ENCODE peak calls at places on chromosomes 7 and 10, in six cellular contexts. L, I, N, R, E and U are unnamed samples.

GRCh38 chr7:85525661-85526060 is 338.8 kb upstream of the SEMA3D start:
- DNase-seq in L (no peak), I (no peak), N (no peak), R (peak; percentile 51), E (no peak), U (no peak)

GRCh38 chr7:44637788-44638594 is 31.6 kb downstream of the OGDH start:
- DNase-seq in L (peak; percentile 93), I (no peak), N (peak; percentile 95), R (peak; percentile 89), E (peak; percentile 89), U (peak; percentile 86)

GRCh38 chr7:22845221-22845844 is 22.7 kb upstream of the TOMM7 start:
- DNase-seq in L (peak; percentile 93), I (no peak), N (peak; percentile 45), R (no peak), E (no peak), U (no peak)

GRCh38 chr7:50826371-50827172 is 43.9 kb upstream of the GRB10 start:
- DNase-seq in L (peak; percentile 91), I (no peak), N (peak; percentile 95), R (peak; percentile 87), E (peak; percentile 96), U (no peak)

GRCh38 chr10:61732635-61733278 is 70.0 kb downstream of the CABCOCO1 start:
- DNase-seq in L (no peak), I (no peak), N (no peak), R (no peak), E (peak; percentile 32), U (no peak)

GRCh38 chr10:103759100-103759781 is 96.1 kb downstream of the SH3PXD2A start:
- DNase-seq in L (peak; percentile 84), I (peak; percentile 43), N (peak; percentile 76), R (peak; percentile 91), E (peak; percentile 52), U (peak; percentile 85)

GRCh38 chr10:93224005-93224779 is 150.5 kb downstream of the CYP26A1 start:
- DNase-seq in L (no peak), I (no peak), N (no peak), R (no peak), E (peak; percentile 7), U (no peak)

GRCh38 chr10:75403144-75404022 is 1.8 kb upstream of the ZNF503 start:
- DNase-seq in L (no peak), I (no peak), N (peak; percentile 48), R (no peak), E (peak; percentile 65), U (peak; percentile 97)

GRCh38 chr7:150787321-150788281 is 12.6 kb downstream of the TMEM176B start:
- DNase-seq in L (no peak), I (no peak), N (no peak), R (no peak), E (no peak), U (no peak)

GRCh38 chr10:44831581-44831980 is 79.6 kb upstream of the TMEM72 start:
- DNase-seq in L (no peak), I (no peak), N (no peak), R (no peak), E (no peak), U (no peak)

GRCh38 chr7:115271332-115272235 is 349.7 kb downstream of the MDFIC start:
- DNase-seq in L (peak; percentile 96), I (no peak), N (no peak), R (peak; percentile 89), E (no peak), U (peak; percentile 58)

GRCh38 chr7:151385626-151386300 is 24.1 kb downstream of the WDR86 start:
- DNase-seq in L (no peak), I (no peak), N (no peak), R (no peak), E (no peak), U (peak; percentile 86)

GRCh38 chr7:87398441-87398840 is 53.0 kb downstream of the CROT start:
- DNase-seq in L (peak; percentile 80), I (no peak), N (peak; percentile 41), R (peak; percentile 79), E (peak; percentile 73), U (no peak)

GRCh38 chr10:118957141-118957825 is 72.2 kb upstream of the NANOS1 start:
- DNase-seq in L (no peak), I (no peak), N (no peak), R (no peak), E (no peak), U (no peak)

GRCh38 chr10:29324220-29324831 is 35.5 kb downstream of the LYZL1 start:
- DNase-seq in L (peak; percentile 77), I (no peak), N (no peak), R (peak; percentile 41), E (no peak), U (peak; percentile 51)

GRCh38 chr10:80458263-80458625 is 4.1 kb downstream of the TSPAN14 start:
- DNase-seq in L (no peak), I (no peak), N (no peak), R (no peak), E (no peak), U (peak; percentile 63)

GRCh38 chr10:29163746-29164145 is 125.1 kb upstream of the LYZL1 start:
- DNase-seq in L (peak; percentile 53), I (no peak), N (peak; percentile 97), R (peak; percentile 78), E (peak; percentile 63), U (no peak)

GRCh38 chr10:116985611-116986010 is 19.4 kb downstream of the SHTN1 start:
- DNase-seq in L (peak; percentile 31), I (no peak), N (peak; percentile 8), R (peak; percentile 53), E (peak; percentile 9), U (no peak)

GRCh38 chr10:73110345-73110849 is at the start of gene NUDT13:
- DNase-seq in L (peak; percentile 66), I (no peak), N (peak; percentile 83), R (peak; percentile 73), E (peak; percentile 72), U (peak; percentile 95)

GRCh38 chr7:1706721-1707613 is 36.9 kb downstream of the ELFN1 start:
- DNase-seq in L (no peak), I (no peak), N (no peak), R (no peak), E (no peak), U (peak; percentile 77)

GRCh38 chr7:73706122-73707044 is 13.1 kb downstream of the STX1A start:
- DNase-seq in L (peak; percentile 61), I (no peak), N (no peak), R (peak; percentile 52), E (peak; percentile 88), U (peak; percentile 95)

GRCh38 chr7:108324053-108325038 is 131.9 kb downstream of the NRCAM start:
- DNase-seq in L (no peak), I (no peak), N (no peak), R (no peak), E (no peak), U (no peak)

DNA sequence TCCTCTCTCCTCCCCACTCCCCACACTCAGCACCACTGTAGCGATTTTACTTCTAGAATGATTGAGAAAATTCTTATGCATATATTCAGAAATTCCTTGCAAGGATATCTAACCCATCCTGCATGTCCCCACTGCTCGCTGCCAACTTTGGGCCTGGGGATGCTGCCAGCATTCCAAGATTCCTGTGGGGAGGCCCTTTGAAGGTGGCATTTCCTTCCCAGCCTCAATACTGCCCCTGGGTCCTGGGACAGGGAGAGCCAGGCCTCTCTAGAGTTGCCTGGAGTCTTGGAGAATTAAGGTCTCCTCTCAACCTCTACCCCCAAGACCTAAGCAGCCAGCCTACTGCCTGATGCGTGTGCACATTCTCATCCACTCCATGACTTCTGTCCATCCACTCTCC is 303.5 kb downstream of the NEBL start:
- DNase-seq in L (peak; percentile 68), I (no peak), N (no peak), R (no peak), E (no peak), U (peak; percentile 22)
- H2AFZ ChIP-seq in L (peak overlapping the region; percentile 55), I (no peak overlapping the region), N (no peak overlapping the region), R (no peak overlapping the region), E (no peak overlapping the region), U (no peak overlapping the region)

GRCh38 chr10:125567529-125567928 is 115.4 kb downstream of the TEX36 start:
- DNase-seq in L (no peak), I (no peak), N (no peak), R (no peak), E (no peak), U (no peak)

GRCh38 chr10:125562737-125563136 is 120.2 kb downstream of the TEX36 start:
- DNase-seq in L (no peak), I (no peak), N (no peak), R (no peak), E (no peak), U (no peak)

GRCh38 chr10:125564570-125564969 is 118.4 kb downstream of the TEX36 start:
- DNase-seq in L (no peak), I (no peak), N (no peak), R (no peak), E (no peak), U (no peak)

DNA sequence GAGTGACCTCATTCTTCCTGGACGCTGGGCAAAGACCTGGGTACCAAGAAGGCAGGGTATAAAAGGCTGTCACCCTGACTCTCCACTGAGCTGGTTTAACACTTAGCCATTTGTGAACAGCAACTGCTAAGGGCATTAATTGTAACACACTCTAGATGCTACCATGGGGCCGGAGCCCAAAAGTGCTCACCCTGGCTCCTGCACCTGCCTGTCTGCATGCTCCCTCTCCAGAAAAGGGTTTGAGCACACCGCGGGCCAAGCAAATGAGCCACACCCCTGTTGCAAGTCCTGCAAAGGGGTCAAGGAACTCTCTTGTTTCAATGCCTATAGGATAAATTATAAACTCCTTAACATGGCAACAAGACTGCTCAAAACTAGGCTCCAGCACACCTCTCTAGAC is 114.8 kb downstream of the TEX36 start:
- DNase-seq in L (no peak), I (no peak), N (no peak), R (no peak), E (no peak), U (no peak)
- H3K27ac ChIP-seq in L (no peak overlapping the region), I (no peak overlapping the region), N (no peak overlapping the region), R (no peak overlapping the region), E (no peak overlapping the region), U (no peak overlapping the region)

DNA sequence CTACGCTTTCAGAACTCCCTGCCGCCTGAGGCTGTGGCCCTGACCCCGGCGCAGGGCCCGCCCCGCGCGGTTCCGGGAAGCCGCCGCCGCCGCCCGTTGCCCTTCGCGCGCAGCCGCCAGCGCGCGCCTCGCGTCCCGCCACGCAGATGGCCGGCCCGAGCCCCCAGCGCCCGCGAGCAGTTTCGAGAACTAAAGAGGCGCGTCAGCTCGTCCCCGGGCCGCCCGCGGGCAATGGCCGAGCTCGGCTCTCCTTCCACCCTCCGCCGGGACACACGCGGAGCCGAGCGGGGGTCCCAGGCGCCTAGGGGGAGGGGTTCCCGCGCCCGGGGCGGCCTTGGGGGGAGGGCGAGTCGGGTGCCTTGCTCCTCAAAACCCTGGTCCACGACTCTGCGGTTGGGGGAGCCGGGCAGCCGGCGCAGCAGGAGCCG is 1.8 kb downstream of the HNRNPF start:
- DNase-seq in L (peak; percentile 22), I (peak; percentile 73), N (peak; percentile 44), R (peak; percentile 36), E (peak; percentile 51), U (peak; percentile 91)
- H2AFZ ChIP-seq in L (no peak overlapping the region), I (no peak overlapping the region), N (no peak overlapping the region), R (peak overlapping the region; percentile 80), E (no peak overlapping the region), U (peak overlapping the region; percentile 51)

DNA sequence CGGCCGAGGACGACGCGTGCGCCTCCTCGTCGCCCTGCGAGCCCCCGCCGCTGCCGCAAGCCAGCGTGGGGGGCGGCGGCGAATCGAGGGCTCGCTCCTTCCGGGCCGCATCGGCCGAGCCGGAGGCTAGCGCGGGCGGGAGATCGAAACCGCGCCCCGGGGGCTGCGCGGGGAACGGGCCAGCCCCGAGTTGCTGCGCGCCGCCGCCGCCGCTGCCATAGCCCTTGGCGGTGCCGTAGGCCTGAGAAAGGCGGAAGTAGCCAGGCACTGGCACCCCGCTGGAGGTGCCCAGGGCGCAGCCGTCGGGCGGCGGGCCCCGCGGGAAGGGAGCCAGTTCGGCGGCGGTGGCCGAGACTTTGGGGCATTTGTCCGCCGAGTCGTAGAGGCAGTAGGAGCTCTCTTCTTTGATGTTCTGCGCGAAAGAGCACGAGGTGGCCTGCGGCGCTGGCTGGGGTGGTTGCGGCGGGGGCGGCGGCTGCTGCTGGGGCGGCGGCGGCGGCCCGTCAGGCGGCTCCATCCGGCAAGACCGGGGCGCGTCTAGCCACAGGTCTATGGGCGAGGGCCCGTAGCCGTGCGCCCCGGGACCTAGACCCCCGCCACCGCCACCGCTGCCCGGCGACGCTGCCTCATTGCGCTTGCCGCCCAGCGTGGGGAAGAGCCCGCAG is 576 bp downstream of the HOXA10 start:
- DNase-seq in L (no peak), I (no peak), N (no peak), R (no peak), E (no peak), U (peak; percentile 79)
- H3K27ac ChIP-seq in L (no peak overlapping the region), I (no peak overlapping the region), N (no peak overlapping the region), R (no peak overlapping the region), E (peak overlapping the region; percentile 97), U (peak overlapping the region; percentile 76)